ENCODE peak calls at places on chromosomes 5 and 9, in five cellular contexts. One of them, this sample, is unnamed.
A peak's percentile ranks its signal among the peaks of the same experiment; 100 is the strongest.

GRCh38 chr5:15234911-15235310 is 265.1 kb upstream of the FBXL7 start:
- DNase-seq in Peyer's patch: no peak
- DNase-seq in BE2C: no peak
- DNase-seq in adrenal gland: no peak
- DNase-seq in heart right ventricle: no peak
- DNase-seq in this sample: no peak

GRCh38 chr9:75086443-75087278 is 1.3 kb downstream of the NMRK1 start:
- DNase-seq in Peyer's patch: no peak
- DNase-seq in BE2C: no peak
- DNase-seq in adrenal gland: no peak
- DNase-seq in heart right ventricle: no peak
- DNase-seq in this sample: no peak

GRCh38 chr9:12604154-12604825 is 88.9 kb upstream of the TYRP1 start:
- DNase-seq in Peyer's patch: no peak
- DNase-seq in BE2C: no peak
- DNase-seq in adrenal gland: peak; percentile 17
- DNase-seq in heart right ventricle: no peak
- DNase-seq in this sample: no peak

GRCh38 chr5:11377896-11378295 is 526.4 kb downstream of the CTNND2 start:
- DNase-seq in Peyer's patch: no peak
- DNase-seq in BE2C: no peak
- DNase-seq in adrenal gland: no peak
- DNase-seq in heart right ventricle: no peak
- DNase-seq in this sample: no peak

GRCh38 chr5:22567983-22568382 is 285.2 kb downstream of the CDH12 start:
- DNase-seq in Peyer's patch: no peak
- DNase-seq in BE2C: no peak
- DNase-seq in adrenal gland: no peak
- DNase-seq in heart right ventricle: no peak
- DNase-seq in this sample: no peak

GRCh38 chr5:159017787-159018186 is 81.9 kb downstream of the EBF1 start:
- DNase-seq in Peyer's patch: no peak
- DNase-seq in BE2C: peak; percentile 78
- DNase-seq in adrenal gland: peak; percentile 43
- DNase-seq in heart right ventricle: peak; percentile 83
- DNase-seq in this sample: peak; percentile 43

GRCh38 chr5:98349251-98349989 is 424.0 kb upstream of the RGMB start:
- DNase-seq in Peyer's patch: no peak
- DNase-seq in BE2C: no peak
- DNase-seq in adrenal gland: no peak
- DNase-seq in heart right ventricle: no peak
- DNase-seq in this sample: no peak

GRCh38 chr5:175616083-175616482 is 41.8 kb upstream of the HRH2 start:
- DNase-seq in Peyer's patch: no peak
- DNase-seq in BE2C: no peak
- DNase-seq in adrenal gland: no peak
- DNase-seq in heart right ventricle: no peak
- DNase-seq in this sample: no peak

GRCh38 chr9:83200531-83200930 is 137.6 kb upstream of the RASEF start:
- DNase-seq in Peyer's patch: no peak
- DNase-seq in BE2C: no peak
- DNase-seq in adrenal gland: no peak
- DNase-seq in heart right ventricle: no peak
- DNase-seq in this sample: no peak

GRCh38 chr9:95147452-95147851 is 170.1 kb downstream of the FANCC start:
- DNase-seq in Peyer's patch: no peak
- DNase-seq in BE2C: no peak
- DNase-seq in adrenal gland: no peak
- DNase-seq in heart right ventricle: no peak
- DNase-seq in this sample: no peak

GRCh38 chr5:65828507-65828906 is 97.9 kb upstream of the ERBIN start:
- DNase-seq in Peyer's patch: no peak
- DNase-seq in BE2C: no peak
- DNase-seq in adrenal gland: no peak
- DNase-seq in heart right ventricle: no peak
- DNase-seq in this sample: no peak

GRCh38 chr9:19154135-19154612 is 26.9 kb upstream of the PLIN2 start:
- DNase-seq in Peyer's patch: no peak
- DNase-seq in BE2C: peak; percentile 63
- DNase-seq in adrenal gland: peak; percentile 63
- DNase-seq in heart right ventricle: no peak
- DNase-seq in this sample: no peak

GRCh38 chr5:9774472-9775079 is 144.4 kb upstream of the TAS2R1 start:
- DNase-seq in Peyer's patch: no peak
- DNase-seq in BE2C: peak; percentile 27
- DNase-seq in adrenal gland: no peak
- DNase-seq in heart right ventricle: no peak
- DNase-seq in this sample: no peak

GRCh38 chr9:133162802-133163558 is 734 bp downstream of the GBGT1 start:
- DNase-seq in Peyer's patch: peak; percentile 51
- DNase-seq in BE2C: no peak
- DNase-seq in adrenal gland: peak; percentile 24
- DNase-seq in heart right ventricle: no peak
- DNase-seq in this sample: no peak

GRCh38 chr9:129875181-129875611 is 39.9 kb downstream of the USP20 start:
- DNase-seq in Peyer's patch: no peak
- DNase-seq in BE2C: no peak
- DNase-seq in adrenal gland: no peak
- DNase-seq in heart right ventricle: no peak
- DNase-seq in this sample: no peak
- TF ChIP-seq CTCF in Peyer's patch: no peak
- TF ChIP-seq CTCF in BE2C: peak; percentile 34
- TF ChIP-seq CTCF in adrenal gland: no peak
- TF ChIP-seq CTCF in heart right ventricle: no peak
- TF ChIP-seq CTCF in this sample: no peak

DNA sequence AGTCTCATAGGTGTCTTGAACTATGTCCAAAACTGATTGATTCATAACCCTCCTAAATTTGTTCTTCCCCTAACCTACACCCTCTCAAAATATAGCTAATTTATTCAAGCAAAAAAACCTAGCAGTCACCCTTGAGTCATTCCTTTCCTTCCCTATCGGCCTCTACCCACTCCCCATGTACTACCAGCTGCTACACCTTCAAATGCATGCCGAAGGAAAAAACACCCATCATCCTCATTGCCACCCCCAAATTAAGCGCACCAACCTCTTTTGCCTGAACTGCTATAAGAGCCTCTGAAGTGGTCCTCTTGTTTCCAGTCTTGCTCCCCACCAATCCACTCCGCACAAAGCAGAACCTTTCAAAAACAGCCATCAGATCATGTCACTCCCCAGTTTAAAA is 12.6 kb downstream of the LIFR start:
- DNase-seq in Peyer's patch: no peak
- DNase-seq in BE2C: no peak
- DNase-seq in adrenal gland: no peak
- DNase-seq in heart right ventricle: no peak
- DNase-seq in this sample: no peak
- H3K4me1 ChIP-seq in Peyer's patch: no peaks in the 10 kb centered on the region
- H3K4me1 ChIP-seq in BE2C: peaks cover 23% of the 10 kb centered on the region
- H3K4me1 ChIP-seq in adrenal gland: peaks cover 49% of the 10 kb centered on the region
- H3K4me1 ChIP-seq in heart right ventricle: peaks cover 68% of the 10 kb centered on the region
- H3K4me1 ChIP-seq in this sample: peaks cover 44% of the 10 kb centered on the region

GRCh38 chr9:99180662-99181061 is 41.1 kb downstream of the ALG2 start:
- DNase-seq in Peyer's patch: no peak
- DNase-seq in BE2C: no peak
- DNase-seq in adrenal gland: no peak
- DNase-seq in heart right ventricle: no peak
- DNase-seq in this sample: no peak
- H3K36me3 ChIP-seq in Peyer's patch: no peaks in the 10 kb centered on the region
- H3K36me3 ChIP-seq in BE2C: no peaks in the 10 kb centered on the region
- H3K36me3 ChIP-seq in adrenal gland: no peaks in the 10 kb centered on the region
- H3K36me3 ChIP-seq in heart right ventricle: no peaks in the 10 kb centered on the region
- H3K36me3 ChIP-seq in this sample: no peaks in the 10 kb centered on the region

DNA sequence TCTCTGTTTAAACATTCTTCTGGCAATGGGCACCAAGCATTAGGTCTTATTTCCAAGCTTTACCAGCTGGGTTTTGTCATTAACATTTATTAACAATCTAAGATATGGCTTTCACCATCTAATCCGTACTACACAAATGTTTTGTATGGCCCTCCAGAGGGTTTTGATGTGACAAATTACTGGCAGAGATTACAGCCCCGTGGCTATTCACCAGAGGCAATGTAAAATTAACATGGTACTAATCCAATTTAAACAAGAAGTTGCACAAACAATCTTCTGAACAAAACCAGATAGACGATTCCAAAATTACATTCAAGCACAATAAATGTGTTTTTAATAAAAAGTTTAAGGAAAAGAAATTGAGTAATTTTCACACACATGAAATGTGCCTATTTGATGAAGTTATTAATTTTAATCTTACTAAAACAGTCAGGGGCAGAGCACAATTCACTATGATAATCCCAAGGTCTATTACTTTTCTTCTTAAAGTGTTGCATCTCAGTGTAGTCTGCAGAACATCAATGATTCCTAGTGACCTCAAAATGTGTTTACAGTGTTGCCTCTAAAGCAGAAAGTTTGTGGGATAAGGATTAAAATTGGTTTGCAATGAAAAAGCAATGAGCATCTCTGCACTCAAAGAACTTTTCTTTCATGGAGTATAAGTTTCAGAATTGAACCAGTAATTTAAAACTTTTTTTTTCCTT is 63.2 kb downstream of the CEP120 start:
- DNase-seq in Peyer's patch: no peak
- DNase-seq in BE2C: peak; percentile 10
- DNase-seq in adrenal gland: no peak
- DNase-seq in heart right ventricle: no peak
- DNase-seq in this sample: peak; percentile 66
- TF ChIP-seq CTCF in Peyer's patch: no peak
- TF ChIP-seq CTCF in BE2C: no peak
- TF ChIP-seq CTCF in adrenal gland: no peak
- TF ChIP-seq CTCF in heart right ventricle: no peak
- TF ChIP-seq CTCF in this sample: no peak

DNA sequence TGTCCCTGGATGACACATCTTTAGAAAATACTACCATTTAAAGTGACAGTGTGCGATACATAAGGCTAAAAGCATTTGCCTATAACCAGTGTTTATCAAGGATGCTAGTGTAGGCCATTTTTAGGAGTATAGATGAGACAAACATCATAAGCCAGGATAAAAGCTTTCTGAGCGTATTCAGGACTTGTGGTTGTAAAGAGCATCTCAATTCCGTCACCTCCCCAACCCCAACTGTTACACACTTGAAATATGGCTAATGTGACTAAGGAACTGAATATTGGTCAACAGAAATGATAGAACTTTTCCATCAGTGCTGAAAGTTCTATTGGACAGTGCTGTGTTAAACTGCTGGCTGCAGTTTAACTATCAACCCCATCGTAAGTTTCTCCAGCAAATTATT is 4.5 kb downstream of the SNX18 start:
- DNase-seq in Peyer's patch: no peak
- DNase-seq in BE2C: no peak
- DNase-seq in adrenal gland: no peak
- DNase-seq in heart right ventricle: no peak
- DNase-seq in this sample: no peak
- H3K4me1 ChIP-seq in Peyer's patch: peaks cover 2% of the 10 kb centered on the region
- H3K4me1 ChIP-seq in BE2C: peaks cover 14% of the 10 kb centered on the region
- H3K4me1 ChIP-seq in adrenal gland: peaks cover 87% of the 10 kb centered on the region
- H3K4me1 ChIP-seq in heart right ventricle: peaks cover 78% of the 10 kb centered on the region
- H3K4me1 ChIP-seq in this sample: no peaks in the 10 kb centered on the region

DNA sequence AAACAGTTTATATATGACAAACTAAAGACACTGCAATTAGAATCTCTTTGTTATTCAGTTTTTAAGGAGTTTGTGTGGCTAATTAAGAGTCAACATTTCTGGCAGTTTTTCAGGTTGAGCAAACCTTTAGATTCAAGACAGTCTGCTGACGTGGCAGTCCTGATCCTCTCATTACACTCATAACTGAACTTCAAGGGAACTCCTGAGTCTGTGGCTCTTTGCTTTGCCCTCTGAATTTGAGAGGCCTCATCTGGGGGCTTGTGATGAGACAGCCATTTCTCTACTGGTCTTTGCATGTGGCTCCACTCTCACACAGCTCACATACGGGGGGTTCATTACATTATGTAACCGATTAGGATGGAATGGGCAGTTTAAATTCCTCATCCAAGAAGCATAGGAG is 182.9 kb upstream of the MEF2C start:
- DNase-seq in Peyer's patch: no peak
- DNase-seq in BE2C: no peak
- DNase-seq in adrenal gland: no peak
- DNase-seq in heart right ventricle: no peak
- DNase-seq in this sample: no peak
- H3K36me3 ChIP-seq in Peyer's patch: no peaks in the 10 kb centered on the region
- H3K36me3 ChIP-seq in BE2C: no peaks in the 10 kb centered on the region
- H3K36me3 ChIP-seq in adrenal gland: no peaks in the 10 kb centered on the region
- H3K36me3 ChIP-seq in heart right ventricle: no peaks in the 10 kb centered on the region
- H3K36me3 ChIP-seq in this sample: no peaks in the 10 kb centered on the region

DNA sequence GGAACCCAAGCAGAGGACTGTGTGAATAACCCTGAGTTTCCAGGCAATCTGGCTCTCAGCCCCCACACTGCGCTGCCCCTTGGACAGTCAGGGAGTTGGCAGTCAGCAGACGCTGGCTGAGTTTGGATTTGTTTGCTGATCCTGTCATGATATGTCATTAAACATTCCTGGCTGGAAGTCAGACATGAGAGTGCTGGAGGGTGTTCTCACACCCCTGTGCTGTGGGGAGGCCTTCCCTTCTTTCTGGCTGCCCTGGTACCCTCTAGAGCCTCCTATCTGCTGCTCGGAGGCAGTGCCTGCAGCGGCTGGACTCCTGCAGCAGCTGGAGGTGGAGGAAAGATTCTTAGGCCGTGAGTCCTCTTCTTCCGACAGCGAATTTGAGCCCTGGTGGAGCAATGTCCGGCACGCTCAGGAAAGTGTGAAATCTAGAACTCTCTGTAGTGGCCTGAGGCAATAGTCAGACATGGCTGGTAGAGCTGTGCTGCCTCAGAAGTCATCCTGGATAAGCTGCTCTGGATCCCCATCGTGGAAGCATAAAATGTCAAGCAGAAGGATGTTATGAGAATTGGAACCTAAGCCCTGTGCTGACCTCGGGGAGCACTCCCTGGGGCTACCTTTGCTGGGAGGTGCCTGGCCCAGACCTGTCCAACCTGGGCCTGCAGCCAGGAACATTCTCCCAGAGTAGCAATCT is 72.0 kb downstream of the PDE8B start:
- DNase-seq in Peyer's patch: no peak
- DNase-seq in BE2C: no peak
- DNase-seq in adrenal gland: no peak
- DNase-seq in heart right ventricle: no peak
- DNase-seq in this sample: no peak
- TF ChIP-seq CTCF in Peyer's patch: no peak
- TF ChIP-seq CTCF in BE2C: peak; percentile 17
- TF ChIP-seq CTCF in adrenal gland: no peak
- TF ChIP-seq CTCF in heart right ventricle: no peak
- TF ChIP-seq CTCF in this sample: no peak

GRCh38 chr5:58507715-58508114 is 16.5 kb downstream of the GAPT start:
- DNase-seq in Peyer's patch: no peak
- DNase-seq in BE2C: no peak
- DNase-seq in adrenal gland: no peak
- DNase-seq in heart right ventricle: no peak
- DNase-seq in this sample: no peak
- H3K4me1 ChIP-seq in Peyer's patch: no peaks in the 10 kb centered on the region
- H3K4me1 ChIP-seq in BE2C: peaks cover 5% of the 10 kb centered on the region
- H3K4me1 ChIP-seq in adrenal gland: no peaks in the 10 kb centered on the region
- H3K4me1 ChIP-seq in heart right ventricle: no peaks in the 10 kb centered on the region
- H3K4me1 ChIP-seq in this sample: no peaks in the 10 kb centered on the region

GRCh38 chr9:89386797-89387196 is 68.5 kb downstream of the SECISBP2 start:
- DNase-seq in Peyer's patch: no peak
- DNase-seq in BE2C: no peak
- DNase-seq in adrenal gland: no peak
- DNase-seq in heart right ventricle: peak; percentile 69
- DNase-seq in this sample: no peak
- H3K36me3 ChIP-seq in Peyer's patch: no peaks in the 10 kb centered on the region
- H3K36me3 ChIP-seq in BE2C: no peaks in the 10 kb centered on the region
- H3K36me3 ChIP-seq in adrenal gland: peaks cover 47% of the 10 kb centered on the region
- H3K36me3 ChIP-seq in heart right ventricle: peaks cover 34% of the 10 kb centered on the region
- H3K36me3 ChIP-seq in this sample: peaks cover 93% of the 10 kb centered on the region